ENCODE peak calls at places on chromosomes 16 and 17, in seven cellular contexts. M, O, D, X, C, B and Z are unnamed samples.

GRCh38 chr17:38874505-38875419 is 4.9 kb downstream of the LASP1 start:
- DNase-seq in M (no peak), O (no peak), D (no peak), X (peak; percentile 34), C (no peak), B (no peak), Z (no peak)

GRCh38 chr16:26599786-26600107 is 467.0 kb upstream of the C16orf82 start:
- DNase-seq in M (no peak), O (no peak), D (no peak), X (no peak), C (no peak), B (no peak), Z (no peak)

GRCh38 chr17:2143332-2143731 is 88.4 kb downstream of the HIC1 start:
- DNase-seq in M (no peak), O (no peak), D (no peak), X (no peak), C (no peak), B (no peak), Z (no peak)

GRCh38 chr17:64382184-64382583 is 8.5 kb downstream of the PECAM1 start:
- DNase-seq in M (no peak), O (no peak), D (no peak), X (no peak), C (no peak), B (no peak), Z (no peak)

GRCh38 chr16:25747160-25747758 is 55.5 kb downstream of the HS3ST4 start:
- DNase-seq in M (no peak), O (no peak), D (no peak), X (no peak), C (no peak), B (no peak), Z (peak; percentile 37)

GRCh38 chr17:18987862-18988545 is 16.6 kb downstream of the FAM83G start:
- DNase-seq in M (no peak), O (no peak), D (no peak), X (no peak), C (no peak), B (no peak), Z (no peak)

GRCh38 chr16:84228321-84228838 is 11.4 kb downstream of the KCNG4 start:
- DNase-seq in M (no peak), O (peak; percentile 76), D (peak; percentile 66), X (peak; percentile 83), C (peak; percentile 57), B (peak; percentile 89), Z (no peak)

GRCh38 chr17:65774787-65775186 is 213.3 kb upstream of the AXIN2 start:
- DNase-seq in M (no peak), O (no peak), D (no peak), X (no peak), C (no peak), B (no peak), Z (no peak)

GRCh38 chr17:10021239-10021638 is 116.2 kb upstream of the RCVRN start:
- DNase-seq in M (no peak), O (no peak), D (no peak), X (peak; percentile 38), C (no peak), B (peak; percentile 20), Z (no peak)

GRCh38 chr16:57576429-57576870 is 34.0 kb downstream of the ADGRG5 start:
- DNase-seq in M (peak; percentile 92), O (peak; percentile 38), D (peak; percentile 30), X (peak; percentile 53), C (peak; percentile 5), B (peak; percentile 55), Z (peak; percentile 70)

GRCh38 chr16:24668481-24669001 is 60.9 kb upstream of the TNRC6A start:
- DNase-seq in M (no peak), O (no peak), D (no peak), X (peak; percentile 81), C (peak; percentile 34), B (peak; percentile 65), Z (no peak)

GRCh38 chr17:68034452-68034776 is 1.1 kb upstream of the KPNA2 start:
- DNase-seq in M (no peak), O (no peak), D (no peak), X (no peak), C (no peak), B (no peak), Z (no peak)

GRCh38 chr16:77777745-77778144 is 10.6 kb upstream of the VAT1L start:
- DNase-seq in M (no peak), O (no peak), D (no peak), X (no peak), C (no peak), B (no peak), Z (no peak)

GRCh38 chr16:71737501-71737900 is 13.0 kb upstream of the PHLPP2 start:
- DNase-seq in M (no peak), O (no peak), D (no peak), X (no peak), C (no peak), B (no peak), Z (no peak)

GRCh38 chr17:62859146-62859545 is 51.0 kb upstream of the MARCHF10 start:
- DNase-seq in M (no peak), O (no peak), D (no peak), X (peak; percentile 66), C (peak; percentile 42), B (peak; percentile 21), Z (no peak)

GRCh38 chr17:8372422-8372821 is 4.1 kb downstream of the KRABD2 start:
- DNase-seq in M (no peak), O (no peak), D (no peak), X (no peak), C (no peak), B (no peak), Z (no peak)

GRCh38 chr16:63337264-63337663 is 1301.0 kb upstream of the CDH8 start:
- DNase-seq in M (no peak), O (no peak), D (no peak), X (no peak), C (no peak), B (no peak), Z (no peak)

GRCh38 chr16:5002699-5003143 is 31.0 kb downstream of the NAGPA start:
- DNase-seq in M (no peak), O (no peak), D (no peak), X (no peak), C (no peak), B (no peak), Z (no peak)

GRCh38 chr17:43536236-43537088 is 9.7 kb downstream of the ETV4 start:
- DNase-seq in M (no peak), O (no peak), D (no peak), X (peak; percentile 79), C (no peak), B (peak; percentile 71), Z (no peak)

GRCh38 chr17:64547354-64547753 is 40.6 kb downstream of the CEP95 start:
- DNase-seq in M (no peak), O (no peak), D (no peak), X (no peak), C (no peak), B (no peak), Z (no peak)

GRCh38 chr17:70655179-70655578 is 485.8 kb downstream of the KCNJ2 start:
- DNase-seq in M (no peak), O (no peak), D (no peak), X (no peak), C (no peak), B (no peak), Z (no peak)

GRCh38 chr16:87823146-87823929 is 46.0 kb downstream of the SLC7A5 start:
- DNase-seq in M (no peak), O (no peak), D (no peak), X (no peak), C (no peak), B (no peak), Z (no peak)
- TF ChIP-seq CTCF in M (no peak), O (no peak), D (no peak), X (no peak), C (no peak), B (no peak), Z (no peak)

GRCh38 chr16:55539049-55539448 is 27.4 kb upstream of the CAPNS2 start:
- DNase-seq in M (no peak), O (no peak), D (no peak), X (peak; percentile 65), C (no peak), B (peak; percentile 65), Z (no peak)

GRCh38 chr16:55540221-55540620 is 26.3 kb upstream of the CAPNS2 start:
- DNase-seq in M (no peak), O (no peak), D (no peak), X (no peak), C (no peak), B (no peak), Z (no peak)

GRCh38 chr16:55539488-55539887 is 27.0 kb upstream of the CAPNS2 start:
- DNase-seq in M (no peak), O (no peak), D (no peak), X (no peak), C (no peak), B (no peak), Z (no peak)

GRCh38 chr16:55542459-55543082 is 23.9 kb upstream of the CAPNS2 start:
- DNase-seq in M (no peak), O (no peak), D (no peak), X (peak; percentile 59), C (no peak), B (peak; percentile 72), Z (no peak)

DNA sequence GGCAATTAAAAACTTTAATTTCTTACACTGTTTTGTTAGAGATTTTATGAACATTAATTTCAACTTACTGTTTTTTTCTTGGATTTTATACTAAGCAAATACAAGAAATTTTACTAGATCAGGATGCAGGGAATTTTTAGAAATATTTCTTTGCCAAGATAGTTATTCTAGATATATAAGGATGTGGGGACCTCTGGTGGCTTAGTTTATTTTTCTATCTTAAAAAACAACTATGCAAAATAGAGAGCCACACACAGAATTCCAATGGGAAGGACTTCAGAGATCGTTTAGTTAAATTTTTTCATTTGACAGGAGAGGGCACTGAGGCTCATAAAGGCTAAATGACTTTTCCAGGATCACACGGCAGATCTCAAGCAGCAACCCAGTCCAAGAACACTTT is 23.0 kb upstream of the CAPNS2 start:
- DNase-seq in M (no peak), O (no peak), D (no peak), X (peak; percentile 41), C (no peak), B (peak; percentile 41), Z (no peak)
- TF ChIP-seq CTCF in M (no peak), O (peak; percentile 33), D (peak; percentile 40), X (peak; percentile 50), C (peak; percentile 26), B (peak; percentile 59), Z (peak; percentile 41)

GRCh38 chr17:79905832-79906231 is 66.6 kb upstream of the CBX4 start:
- DNase-seq in M (no peak), O (peak; percentile 80), D (no peak), X (no peak), C (no peak), B (no peak), Z (no peak)
- TF ChIP-seq CTCF in M (no peak), O (peak; percentile 88), D (peak; percentile 25), X (no peak), C (no peak), B (no peak), Z (peak; percentile 52)

GRCh38 chr17:32588135-32588534 is 101.3 kb downstream of the CDK5R1 start:
- DNase-seq in M (no peak), O (no peak), D (no peak), X (no peak), C (no peak), B (no peak), Z (no peak)

GRCh38 chr17:32590974-32591373 is 104.2 kb downstream of the CDK5R1 start:
- DNase-seq in M (no peak), O (no peak), D (no peak), X (no peak), C (no peak), B (no peak), Z (no peak)

GRCh38 chr17:32591428-32591827 is 104.6 kb downstream of the CDK5R1 start:
- DNase-seq in M (no peak), O (no peak), D (no peak), X (no peak), C (no peak), B (no peak), Z (no peak)

GRCh38 chr17:32586666-32587065 is 99.9 kb downstream of the CDK5R1 start:
- DNase-seq in M (no peak), O (no peak), D (no peak), X (peak; percentile 32), C (no peak), B (no peak), Z (no peak)

GRCh38 chr17:32588982-32589381 is 102.2 kb downstream of the CDK5R1 start:
- DNase-seq in M (no peak), O (peak; percentile 12), D (no peak), X (no peak), C (no peak), B (no peak), Z (no peak)
- TF ChIP-seq CTCF in M (no peak), O (peak; percentile 56), D (peak; percentile 16), X (no peak), C (no peak), B (no peak), Z (peak; percentile 48)